ENCODE peak calls at places on chromosomes 6 and 20, in ten cellular contexts. V, R, B, K, T, S, O, P, F and E are unnamed samples.

GRCh38 chr6:109290143-109290931 is 91.9 kb downstream of the CD164 start:
- DNase-seq in T (no peak), F (no peak), O (no peak), K (no peak), R (no peak), V (no peak), P (no peak), B (no peak), S (no peak), E (no peak)

GRCh38 chr6:147299035-147299434 is 94.8 kb downstream of the STXBP5 start:
- DNase-seq in P (no peak), K (no peak), T (no peak), S (no peak), B (no peak), F (no peak), R (no peak), V (no peak), O (no peak), E (no peak)

GRCh38 chr6:155234687-155235543 is 28.9 kb upstream of the CLDN20 start:
- DNase-seq in O (peak; percentile 67), S (no peak), T (peak; percentile 28), V (no peak), P (no peak), K (no peak), F (no peak), R (no peak), B (no peak), E (no peak)

GRCh38 chr20:5159928-5160327 is 33.1 kb downstream of the CDS2 start:
- DNase-seq in S (no peak), T (no peak), K (no peak), B (no peak), P (no peak), O (no peak), V (no peak), R (no peak), F (no peak), E (no peak)

GRCh38 chr6:4804095-4804494 is 27.9 kb downstream of the CDYL start:
- DNase-seq in V (no peak), O (peak; percentile 72), P (peak; percentile 13), R (peak; percentile 55), S (no peak), B (no peak), K (peak; percentile 9), T (peak; percentile 60), F (no peak), E (no peak)

GRCh38 chr6:593139-593906 is 63.6 kb downstream of the HUS1B start:
- DNase-seq in S (no peak), R (peak; percentile 84), O (peak; percentile 79), V (peak; percentile 83), F (peak; percentile 44), B (peak; percentile 44), P (peak; percentile 46), K (peak; percentile 31), T (peak; percentile 71), E (peak; percentile 59)

GRCh38 chr20:18853946-18854646 is 40.5 kb downstream of the SCP2D1 start:
- DNase-seq in R (no peak), F (no peak), B (no peak), S (no peak), V (no peak), O (no peak), K (no peak), T (no peak), P (no peak), E (no peak)

GRCh38 chr6:3797231-3798200 is 46.0 kb upstream of the PXDC1 start:
- DNase-seq in K (no peak), B (no peak), P (peak; percentile 76), V (no peak), F (no peak), R (no peak), S (no peak), O (peak; percentile 71), T (peak; percentile 47), E (peak; percentile 93)

GRCh38 chr20:41716436-41716835 is 98.3 kb upstream of the CHD6 start:
- DNase-seq in V (no peak), B (no peak), P (no peak), S (no peak), T (peak; percentile 41), K (no peak), O (peak; percentile 16), R (no peak), F (no peak), E (no peak)

GRCh38 chr6:37259191-37259590 is 1.2 kb upstream of the TMEM217 start:
- DNase-seq in K (no peak), F (no peak), B (no peak), V (peak; percentile 38), R (no peak), T (no peak), O (no peak), P (no peak), S (no peak), E (no peak)

GRCh38 chr6:21710908-21711627 is 117.5 kb downstream of the SOX4 start:
- DNase-seq in O (no peak), B (no peak), R (no peak), K (no peak), F (no peak), T (no peak), P (no peak), V (no peak), S (no peak), E (no peak)

GRCh38 chr20:2557873-2558580 is 21.7 kb downstream of the TMC2 start:
- DNase-seq in K (no peak), S (no peak), T (no peak), P (no peak), B (no peak), V (no peak), O (no peak), R (no peak), F (no peak), E (no peak)

GRCh38 chr20:2559641-2560040 is 23.3 kb downstream of the TMC2 start:
- DNase-seq in P (no peak), V (no peak), O (no peak), F (no peak), S (no peak), B (no peak), R (no peak), T (no peak), K (no peak), E (no peak)

GRCh38 chr20:2563116-2563515 is 26.7 kb downstream of the TMC2 start:
- DNase-seq in F (no peak), P (no peak), S (no peak), B (no peak), R (no peak), T (no peak), V (no peak), K (no peak), O (no peak), E (no peak)

DNA sequence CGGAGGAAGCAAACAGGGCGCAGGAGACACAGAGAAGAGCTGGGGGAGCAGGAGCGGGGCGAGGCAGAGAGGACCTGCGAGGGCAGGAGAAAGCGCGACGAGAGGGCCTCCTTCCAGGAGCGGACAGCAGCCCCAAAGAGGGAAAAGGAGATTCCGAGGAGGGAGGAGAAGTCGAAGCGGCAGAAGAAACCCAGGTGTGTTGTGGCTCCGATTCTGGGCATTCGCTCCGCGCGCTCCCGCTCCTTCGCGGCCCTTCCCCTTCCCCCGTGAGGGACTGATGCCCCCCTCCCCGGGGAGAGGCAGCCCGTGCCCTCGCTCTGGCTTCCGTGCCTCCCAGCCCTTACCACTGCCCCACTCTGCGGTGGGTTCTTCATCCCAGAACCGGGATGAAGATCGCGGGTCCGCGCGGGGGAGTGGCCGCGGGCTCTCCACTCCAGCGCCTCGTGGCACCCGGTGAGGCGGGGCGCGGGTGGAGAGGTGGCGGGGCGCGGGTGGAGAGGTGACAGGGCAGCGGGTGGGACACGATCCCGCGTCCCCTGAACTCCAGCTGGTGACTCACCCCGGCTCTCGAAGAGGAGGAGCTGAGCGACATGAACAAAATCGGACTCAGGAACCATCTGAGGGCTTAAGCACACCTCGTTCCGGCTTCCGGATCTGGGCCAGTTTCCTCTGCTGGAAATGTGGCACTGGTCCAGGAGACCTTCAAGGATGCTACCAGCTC is 22.4 kb downstream of the TMC2 start:
- DNase-seq in R (no peak), K (no peak), B (no peak), S (no peak), V (no peak), T (no peak), P (no peak), F (no peak), O (peak; percentile 42), E (no peak)
- H3K4me3 ChIP-seq in R (no peak overlapping the region), K (no peak overlapping the region), B (no peak overlapping the region), S (peak overlapping the region; percentile 34), V (no peak overlapping the region), T (no peak overlapping the region), P (peak overlapping the region; percentile 19), F (peak overlapping the region; percentile 12), O (no peak overlapping the region), E (no peak overlapping the region)

DNA sequence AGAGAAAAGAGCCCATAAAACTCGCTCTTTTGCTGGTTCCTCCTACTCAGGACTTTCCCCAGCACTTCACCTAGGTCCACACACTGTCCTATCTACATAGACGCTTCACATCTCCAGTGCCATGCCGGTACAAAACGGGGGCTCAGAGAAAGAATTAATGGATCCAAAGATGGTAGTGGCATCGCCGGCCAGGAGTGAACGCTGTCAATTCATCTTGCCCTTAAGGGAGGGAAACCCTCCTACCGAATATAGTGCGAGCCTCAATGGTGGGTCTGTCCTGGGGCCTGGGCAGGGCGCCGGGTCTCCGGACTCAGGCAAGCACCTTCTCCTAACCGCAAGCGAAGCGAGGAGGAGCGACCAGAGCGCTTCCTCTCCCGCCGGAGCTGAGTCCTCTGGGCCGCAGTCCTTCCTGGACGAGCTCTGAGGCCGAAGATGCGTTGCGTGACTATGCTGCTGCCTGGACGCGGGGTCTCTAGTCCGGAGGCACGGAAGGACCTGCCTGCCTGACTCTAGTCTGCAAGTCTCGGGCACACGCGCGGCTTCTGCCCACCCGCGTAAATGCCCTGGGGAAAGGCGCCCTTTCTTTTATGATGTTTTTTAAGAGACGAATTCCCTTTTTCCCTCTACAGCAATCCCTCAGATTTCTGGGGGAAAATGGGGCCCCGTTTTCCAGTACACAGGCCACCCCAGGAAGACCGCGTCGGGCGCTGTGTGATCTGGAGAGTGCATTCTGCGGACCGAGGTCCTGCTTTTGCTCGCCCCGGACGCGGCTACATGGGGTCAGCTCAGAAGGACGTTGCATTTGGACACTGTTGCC is 100.1 kb upstream of the PRDM1 start:
- DNase-seq in F (peak; percentile 24), R (peak; percentile 15), P (no peak), S (no peak), V (peak; percentile 42), B (no peak), T (no peak), K (no peak), O (no peak), E (no peak)
- H3K4me3 ChIP-seq in F (no peak overlapping the region), R (no peak overlapping the region), P (peak overlapping the region; percentile 18), S (peak overlapping the region; percentile 32), V (no peak overlapping the region), B (no peak overlapping the region), T (no peak overlapping the region), K (no peak overlapping the region), O (no peak overlapping the region), E (no peak overlapping the region)

DNA sequence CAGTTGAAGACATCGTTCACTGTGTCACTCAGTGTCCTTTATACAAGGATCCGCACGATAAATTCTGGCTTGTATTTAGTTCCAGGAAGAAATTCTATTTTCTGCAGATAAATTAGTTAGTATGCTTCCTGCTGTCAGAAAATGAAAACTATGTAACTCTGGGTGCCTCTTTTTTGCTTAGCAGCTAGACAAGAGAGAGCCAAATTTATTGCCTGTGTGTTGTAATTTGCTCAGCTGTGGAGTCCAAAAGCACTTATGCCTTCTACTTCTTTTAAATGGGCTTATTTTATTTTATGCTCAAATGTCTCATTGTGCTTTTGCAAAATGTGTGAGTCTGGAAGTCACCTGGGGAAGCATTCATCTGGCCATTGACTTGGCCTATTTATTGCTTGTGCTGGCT is 56.5 kb upstream of the KCNK16 start:
- DNase-seq in V (no peak), O (no peak), S (no peak), P (no peak), F (no peak), K (no peak), T (no peak), R (no peak), B (no peak), E (no peak)
- H3K4me3 ChIP-seq in V (no peak overlapping the region), O (no peak overlapping the region), S (no peak overlapping the region), P (no peak overlapping the region), F (no peak overlapping the region), K (no peak overlapping the region), T (no peak overlapping the region), R (no peak overlapping the region), B (no peak overlapping the region), E (no peak overlapping the region)

GRCh38 chr6:26121141-26122004 is 34.1 kb downstream of the HFE start:
- DNase-seq in T (peak; percentile 39), B (peak; percentile 45), S (no peak), P (no peak), R (no peak), K (no peak), V (no peak), O (peak; percentile 28), F (no peak), E (peak; percentile 77)
- H3K4me3 ChIP-seq in T (no peak overlapping the region), B (no peak overlapping the region), S (no peak overlapping the region), P (no peak overlapping the region), R (no peak overlapping the region), K (no peak overlapping the region), V (no peak overlapping the region), O (no peak overlapping the region), F (no peak overlapping the region), E (no peak overlapping the region)